ENCODE peak calls at places on chromosomes 6 and 20, in ten cellular contexts. K is mesothelial cell of epicardium; U is heart right ventricle; R is K562; W is progenitor cell of endocrine pancreas; M is left lung; H is WTC11; O is neural crest cell; J is CD4-positive, alpha-beta T cell; E is neural progenitor cell. N is an unnamed sample.

GRCh38 chr6:125781307-125781868 is 9.4 kb upstream of the NCOA7 start:
- DNase-seq in K (no peak), U (no peak), R (peak), W (no peak), M (no peak), H (no peak), O (no peak), J (no peak), E (no peak), N (no peak)

GRCh38 chr20:41423026-41423425 is 56.4 kb upstream of the EMILIN3 start:
- DNase-seq in K (no peak), U (no peak), R (no peak), W (no peak), M (no peak), H (no peak), O (no peak), J (no peak), E (no peak), N (no peak)

GRCh38 chr6:169253745-169254238 is at the start of gene THBS2:
- DNase-seq in K (no peak), U (no peak), R (no peak), W (no peak), M (peak), H (no peak), O (no peak), J (no peak), E (peak), N (no peak)

GRCh38 chr6:40642190-40642589 is 55.0 kb upstream of the LRFN2 start:
- DNase-seq in K (no peak), U (no peak), R (no peak), W (no peak), M (no peak), H (no peak), O (no peak), J (no peak), E (no peak), N (no peak)

GRCh38 chr6:16109659-16110300 is 19.1 kb upstream of the MYLIP start:
- DNase-seq in K (no peak), U (no peak), R (peak), W (no peak), M (no peak), H (no peak), O (no peak), J (no peak), E (no peak), N (no peak)

GRCh38 chr6:87200469-87201174 is 45.3 kb downstream of the ZNF292 start:
- DNase-seq in K (no peak), U (no peak), R (no peak), W (no peak), M (no peak), H (no peak), O (no peak), J (no peak), E (no peak), N (no peak)

GRCh38 chr6:122145246-122145645 is 254.2 kb upstream of the HSF2 start:
- DNase-seq in K (no peak), U (no peak), R (no peak), W (no peak), M (no peak), H (no peak), O (no peak), J (no peak), E (no peak), N (no peak)

GRCh38 chr20:43983359-43983758 is 68.7 kb downstream of the TOX2 start:
- DNase-seq in K (no peak), U (no peak), R (peak), W (no peak), M (no peak), H (peak), O (no peak), J (peak), E (no peak), N (no peak)

GRCh38 chr20:32442630-32443029 is 84.5 kb downstream of the ASXL1 start:
- DNase-seq in K (no peak), U (no peak), R (no peak), W (no peak), M (no peak), H (no peak), O (no peak), J (no peak), E (no peak), N (no peak)

GRCh38 chr6:29815118-29815750 is 12.4 kb upstream of the HLA-G start:
- DNase-seq in K (no peak), U (no peak), R (peak), W (no peak), M (no peak), H (no peak), O (no peak), J (no peak), E (no peak), N (no peak)

GRCh38 chr6:15874821-15875220 is 212.0 kb upstream of the DTNBP1 start:
- DNase-seq in K (no peak), U (no peak), R (no peak), W (no peak), M (no peak), H (no peak), O (no peak), J (no peak), E (no peak), N (no peak)

GRCh38 chr20:50354690-50355592 is 155.2 kb upstream of the PTPN1 start:
- DNase-seq in K (no peak), U (no peak), R (peak), W (no peak), M (no peak), H (no peak), O (no peak), J (no peak), E (no peak), N (no peak)
- TF ChIP-seq CTCF in K (no peak), U (no peak), R (no peak), W (no peak), M (no peak), H (no peak), O (no peak), J (no peak), E (no peak), N (no peak)

GRCh38 chr6:68200929-68201328 is 434.2 kb upstream of the ADGRB3 start:
- DNase-seq in K (no peak), U (no peak), R (no peak), W (no peak), M (no peak), H (no peak), O (no peak), J (no peak), E (no peak), N (no peak)

GRCh38 chr6:68197356-68197755 is 437.7 kb upstream of the ADGRB3 start:
- DNase-seq in K (no peak), U (no peak), R (no peak), W (no peak), M (no peak), H (no peak), O (no peak), J (no peak), E (no peak), N (no peak)

GRCh38 chr6:68194846-68195478 is 440.1 kb upstream of the ADGRB3 start:
- DNase-seq in K (no peak), U (no peak), R (no peak), W (no peak), M (peak), H (no peak), O (no peak), J (no peak), E (no peak), N (no peak)

GRCh38 chr6:68192988-68193387 is 442.1 kb upstream of the ADGRB3 start:
- DNase-seq in K (no peak), U (no peak), R (no peak), W (no peak), M (no peak), H (no peak), O (no peak), J (no peak), E (no peak), N (no peak)

GRCh38 chr6:68196645-68197044 is 438.4 kb upstream of the ADGRB3 start:
- DNase-seq in K (no peak), U (no peak), R (peak), W (no peak), M (no peak), H (no peak), O (no peak), J (no peak), E (peak), N (no peak)
- TF ChIP-seq CTCF in K (no peak), U (no peak), R (peak), W (no peak), M (no peak), H (no peak), O (peak), J (no peak), E (peak), N (peak)

GRCh38 chr20:10404023-10404628 is 29.9 kb downstream of the MKKS start:
- DNase-seq in K (no peak), U (no peak), R (no peak), W (no peak), M (no peak), H (no peak), O (no peak), J (no peak), E (no peak), N (no peak)
- TF ChIP-seq CTCF in K (no peak), U (no peak), R (no peak), W (no peak), M (no peak), H (no peak), O (no peak), J (no peak), E (no peak), N (no peak)

GRCh38 chr20:57330998-57331397 is 1.4 kb downstream of the SPO11 start:
- DNase-seq in K (no peak), U (no peak), R (no peak), W (no peak), M (no peak), H (no peak), O (no peak), J (no peak), E (no peak), N (no peak)
- TF ChIP-seq CTCF in K (no peak), U (no peak), R (no peak), W (no peak), M (no peak), H (no peak), O (no peak), J (no peak), E (no peak), N (no peak)

GRCh38 chr20:58627212-58628072 is 23.6 kb upstream of the STX16 start:
- DNase-seq in K (no peak), U (no peak), R (no peak), W (no peak), M (no peak), H (no peak), O (no peak), J (peak), E (no peak), N (no peak)
- TF ChIP-seq CTCF in K (no peak), U (no peak), R (no peak), W (no peak), M (no peak), H (no peak), O (no peak), J (no peak), E (no peak), N (no peak)

GRCh38 chr6:13251242-13251641 is 77.1 kb downstream of the TBC1D7 start:
- DNase-seq in K (no peak), U (no peak), R (peak), W (no peak), M (no peak), H (no peak), O (no peak), J (no peak), E (no peak), N (no peak)
- TF ChIP-seq CTCF in K (no peak), U (no peak), R (peak), W (no peak), M (no peak), H (no peak), O (no peak), J (no peak), E (no peak), N (no peak)

DNA sequence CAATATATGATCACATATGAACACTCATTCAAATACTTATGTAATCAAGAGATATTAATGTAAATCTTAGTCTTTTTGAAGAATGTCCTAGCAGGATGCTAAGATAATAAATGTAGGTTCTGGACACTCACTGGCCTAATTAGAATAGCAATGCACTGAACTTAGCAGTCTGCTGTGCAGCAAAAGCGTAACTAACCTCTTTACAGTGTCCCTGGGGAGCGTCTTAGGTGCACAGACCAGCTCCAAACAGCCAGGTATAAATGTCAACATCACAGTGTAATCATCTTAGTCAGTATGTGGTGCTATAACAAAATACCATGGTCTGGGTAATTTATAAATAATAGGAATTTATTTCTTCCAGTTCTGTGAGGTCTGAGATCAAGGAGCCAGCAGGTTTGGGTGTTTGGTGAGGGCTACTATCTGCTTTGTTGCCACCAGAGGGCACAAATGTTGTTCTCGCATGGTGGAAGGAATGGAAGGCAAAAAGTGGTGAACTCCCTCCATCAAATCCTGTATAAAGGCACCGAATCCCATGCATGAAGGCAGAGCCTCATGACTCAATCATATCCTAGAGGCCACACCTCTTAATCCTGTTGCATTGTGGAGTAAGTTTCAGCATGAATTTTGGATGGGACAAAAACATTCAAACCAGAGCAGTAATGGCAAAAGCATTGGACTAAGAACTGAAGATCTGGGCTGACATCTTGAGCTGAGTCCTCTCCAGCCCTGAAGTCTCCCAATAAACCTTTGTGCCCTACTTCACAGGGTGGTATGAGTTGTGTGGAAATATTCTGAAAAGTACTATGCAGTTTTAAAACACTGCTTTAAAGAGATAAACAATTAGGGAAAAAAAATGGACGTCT is 41.8 kb upstream of the FOXO3 start:
- DNase-seq in K (no peak), U (no peak), R (peak), W (no peak), M (no peak), H (peak), O (no peak), J (no peak), E (peak), N (no peak)
- TF ChIP-seq CTCF in K (peak), U (peak), R (peak), W (peak), M (no peak), H (no peak), O (peak), J (no peak), E (peak), N (peak)

GRCh38 chr20:3670511-3670910 is 7.3 kb upstream of the GFRA4 start:
- DNase-seq in K (no peak), U (no peak), R (no peak), W (no peak), M (no peak), H (peak), O (no peak), J (no peak), E (peak), N (no peak)
- TF ChIP-seq CTCF in K (no peak), U (no peak), R (no peak), W (peak), M (no peak), H (no peak), O (no peak), J (no peak), E (peak), N (peak)

N was measured in chondrocyte.